ENCODE peak calls at places on chromosome 17, in six cellular contexts. One of them, this sample, is unnamed.

GRCh38 chr17:17934796-17935195 is 37.4 kb downstream of the TOM1L2 start:
- DNase-seq in GM12878: no peak
- DNase-seq in K562: no peak
- DNase-seq in HepG2: no peak
- DNase-seq in HEK293T: no peak
- DNase-seq in IMR-90: no peak
- DNase-seq in this sample: no peak

GRCh38 chr17:30476726-30477082 is 504 bp upstream of the GOSR1 start:
- DNase-seq in K562: peak; percentile 43
- DNase-seq in GM12878: no peak
- DNase-seq in IMR-90: peak; percentile 7
- DNase-seq in HepG2: peak; percentile 9
- DNase-seq in HEK293T: peak; percentile 12
- DNase-seq in this sample: no peak

GRCh38 chr17:30530346-30531025 is 53.3 kb downstream of the GOSR1 start:
- DNase-seq in K562: no peak
- DNase-seq in HepG2: no peak
- DNase-seq in GM12878: no peak
- DNase-seq in IMR-90: peak; percentile 71
- DNase-seq in HEK293T: no peak
- DNase-seq in this sample: no peak

GRCh38 chr17:77424585-77425344 is 284.0 kb downstream of the SEC14L1 start:
- DNase-seq in IMR-90: peak; percentile 96
- DNase-seq in GM12878: no peak
- DNase-seq in K562: peak; percentile 38
- DNase-seq in HepG2: no peak
- DNase-seq in HEK293T: no peak
- DNase-seq in this sample: no peak

GRCh38 chr17:72370819-72371218 is 250.0 kb downstream of the SOX9 start:
- DNase-seq in IMR-90: peak; percentile 88
- DNase-seq in HepG2: no peak
- DNase-seq in HEK293T: no peak
- DNase-seq in K562: peak; percentile 13
- DNase-seq in GM12878: no peak
- DNase-seq in this sample: peak; percentile 60

GRCh38 chr17:62627219-62627903 is at the start of gene MRC2:
- DNase-seq in GM12878: no peak
- DNase-seq in HepG2: no peak
- DNase-seq in IMR-90: peak; percentile 82
- DNase-seq in HEK293T: peak; percentile 69
- DNase-seq in K562: peak; percentile 46
- DNase-seq in this sample: peak; percentile 86

GRCh38 chr17:68709995-68710780 is 109.0 kb upstream of the FAM20A start:
- DNase-seq in IMR-90: peak; percentile 76
- DNase-seq in K562: no peak
- DNase-seq in GM12878: no peak
- DNase-seq in HepG2: no peak
- DNase-seq in HEK293T: no peak
- DNase-seq in this sample: no peak

GRCh38 chr17:83202002-83203000 is 122.9 kb downstream of the METRNL start:
- DNase-seq in IMR-90: no peak
- DNase-seq in HepG2: no peak
- DNase-seq in GM12878: no peak
- DNase-seq in K562: no peak
- DNase-seq in HEK293T: no peak
- DNase-seq in this sample: no peak

GRCh38 chr17:5237541-5238016 is 2.9 kb upstream of the SCIMP start:
- DNase-seq in HEK293T: peak; percentile 78
- DNase-seq in IMR-90: peak; percentile 50
- DNase-seq in HepG2: peak; percentile 81
- DNase-seq in GM12878: peak; percentile 93
- DNase-seq in K562: peak; percentile 77
- DNase-seq in this sample: peak; percentile 90

GRCh38 chr17:78979780-78980623 is at the start of gene LGALS3BP:
- DNase-seq in IMR-90: peak; percentile 78
- DNase-seq in HepG2: peak; percentile 97
- DNase-seq in GM12878: no peak
- DNase-seq in K562: peak; percentile 47
- DNase-seq in HEK293T: no peak
- DNase-seq in this sample: peak; percentile 45

GRCh38 chr17:55783684-55784245 is 32.9 kb downstream of the PCTP start:
- DNase-seq in HEK293T: no peak
- DNase-seq in K562: no peak
- DNase-seq in IMR-90: no peak
- DNase-seq in GM12878: no peak
- DNase-seq in HepG2: no peak
- DNase-seq in this sample: no peak

GRCh38 chr17:74183411-74183810 is 20.1 kb upstream of the RPL38 start:
- DNase-seq in GM12878: no peak
- DNase-seq in K562: no peak
- DNase-seq in HEK293T: no peak
- DNase-seq in HepG2: no peak
- DNase-seq in IMR-90: no peak
- DNase-seq in this sample: no peak

GRCh38 chr17:69287168-69287567 is 39.8 kb downstream of the ABCA5 start:
- DNase-seq in GM12878: no peak
- DNase-seq in HepG2: no peak
- DNase-seq in IMR-90: peak; percentile 25
- DNase-seq in K562: no peak
- DNase-seq in HEK293T: no peak
- DNase-seq in this sample: peak; percentile 24

GRCh38 chr17:33464669-33465275 is 171.7 kb upstream of the ASIC2 start:
- DNase-seq in GM12878: no peak
- DNase-seq in HEK293T: no peak
- DNase-seq in K562: peak; percentile 37
- DNase-seq in HepG2: no peak
- DNase-seq in IMR-90: no peak
- DNase-seq in this sample: no peak
- TF ChIP-seq BHLHE40 in GM12878: no peak
- TF ChIP-seq BHLHE40 in HEK293T: no peak
- TF ChIP-seq BHLHE40 in K562: no peak
- TF ChIP-seq BHLHE40 in HepG2: no peak
- TF ChIP-seq BHLHE40 in IMR-90: no peak
- TF ChIP-seq BHLHE40 in this sample: no peak

GRCh38 chr17:48472485-48473281 is 42.7 kb upstream of the SKAP1 start:
- DNase-seq in HEK293T: no peak
- DNase-seq in HepG2: no peak
- DNase-seq in IMR-90: peak; percentile 94
- DNase-seq in GM12878: no peak
- DNase-seq in K562: no peak
- DNase-seq in this sample: no peak

GRCh38 chr17:48471807-48472484 is 41.9 kb upstream of the SKAP1 start:
- DNase-seq in IMR-90: no peak
- DNase-seq in GM12878: no peak
- DNase-seq in HEK293T: no peak
- DNase-seq in K562: no peak
- DNase-seq in HepG2: no peak
- DNase-seq in this sample: no peak

GRCh38 chr17:48468299-48468698 is 38.3 kb upstream of the SKAP1 start:
- DNase-seq in HEK293T: no peak
- DNase-seq in IMR-90: no peak
- DNase-seq in GM12878: no peak
- DNase-seq in K562: no peak
- DNase-seq in HepG2: no peak
- DNase-seq in this sample: no peak

GRCh38 chr17:48469227-48469626 is 39.2 kb upstream of the SKAP1 start:
- DNase-seq in K562: no peak
- DNase-seq in GM12878: no peak
- DNase-seq in HepG2: no peak
- DNase-seq in HEK293T: no peak
- DNase-seq in IMR-90: no peak
- DNase-seq in this sample: no peak

GRCh38 chr17:48470388-48471034 is 40.5 kb upstream of the SKAP1 start:
- DNase-seq in HEK293T: no peak
- DNase-seq in GM12878: no peak
- DNase-seq in HepG2: no peak
- DNase-seq in K562: no peak
- DNase-seq in IMR-90: peak; percentile 62
- DNase-seq in this sample: peak; percentile 28
- TF ChIP-seq BHLHE40 in HEK293T: no peak
- TF ChIP-seq BHLHE40 in GM12878: no peak
- TF ChIP-seq BHLHE40 in HepG2: no peak
- TF ChIP-seq BHLHE40 in K562: no peak
- TF ChIP-seq BHLHE40 in IMR-90: no peak
- TF ChIP-seq BHLHE40 in this sample: no peak

DNA sequence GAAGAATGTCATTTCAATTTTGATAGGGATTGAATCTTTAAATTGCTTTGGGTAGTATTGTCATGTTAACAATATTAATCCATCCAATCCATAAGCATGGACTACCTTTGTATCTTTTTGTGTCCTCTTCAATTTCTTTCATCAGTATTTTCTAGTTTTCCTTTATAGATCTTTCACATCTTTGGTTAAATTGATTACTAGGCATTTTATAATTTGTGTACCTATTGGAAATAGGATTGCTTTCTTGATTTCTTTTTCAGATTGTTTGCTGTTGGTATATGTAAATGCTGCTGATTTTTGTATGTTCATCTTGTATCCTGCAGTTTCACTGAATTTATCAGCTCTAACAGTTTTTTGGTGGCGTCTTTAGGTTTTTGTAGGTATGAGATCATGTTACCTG is 24.1 kb upstream of the BCAS3 start:
- DNase-seq in HepG2: no peak
- DNase-seq in K562: no peak
- DNase-seq in IMR-90: no peak
- DNase-seq in HEK293T: no peak
- DNase-seq in GM12878: no peak
- DNase-seq in this sample: no peak
- TF ChIP-seq BHLHE40 in HepG2: no peak
- TF ChIP-seq BHLHE40 in K562: no peak
- TF ChIP-seq BHLHE40 in IMR-90: no peak
- TF ChIP-seq BHLHE40 in HEK293T: no peak
- TF ChIP-seq BHLHE40 in GM12878: no peak
- TF ChIP-seq BHLHE40 in this sample: no peak

DNA sequence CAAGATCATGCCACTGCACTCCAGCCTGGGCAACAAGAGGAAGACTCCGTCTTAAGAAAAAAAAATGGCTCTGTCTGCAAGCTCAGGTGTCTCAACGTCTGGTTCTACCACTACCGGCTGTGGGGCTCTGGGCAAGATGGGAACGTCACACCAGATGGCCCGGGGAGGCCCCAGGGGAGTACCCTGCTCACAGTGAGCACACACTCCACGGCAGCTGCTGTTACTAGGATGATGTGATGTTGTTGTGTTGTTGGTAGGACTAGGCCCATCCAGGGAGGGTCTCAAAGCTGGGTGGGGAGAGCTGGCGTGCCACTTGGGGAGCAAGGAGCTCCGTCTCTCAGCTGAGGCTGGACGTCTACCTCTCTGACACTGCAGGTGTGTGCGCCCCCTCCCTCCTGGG is 9.4 kb upstream of the NPTX1 start:
- DNase-seq in K562: no peak
- DNase-seq in GM12878: no peak
- DNase-seq in HEK293T: no peak
- DNase-seq in IMR-90: no peak
- DNase-seq in HepG2: no peak
- DNase-seq in this sample: no peak
- TF ChIP-seq BHLHE40 in K562: no peak
- TF ChIP-seq BHLHE40 in GM12878: no peak
- TF ChIP-seq BHLHE40 in HEK293T: no peak
- TF ChIP-seq BHLHE40 in IMR-90: no peak
- TF ChIP-seq BHLHE40 in HepG2: no peak
- TF ChIP-seq BHLHE40 in this sample: no peak

DNA sequence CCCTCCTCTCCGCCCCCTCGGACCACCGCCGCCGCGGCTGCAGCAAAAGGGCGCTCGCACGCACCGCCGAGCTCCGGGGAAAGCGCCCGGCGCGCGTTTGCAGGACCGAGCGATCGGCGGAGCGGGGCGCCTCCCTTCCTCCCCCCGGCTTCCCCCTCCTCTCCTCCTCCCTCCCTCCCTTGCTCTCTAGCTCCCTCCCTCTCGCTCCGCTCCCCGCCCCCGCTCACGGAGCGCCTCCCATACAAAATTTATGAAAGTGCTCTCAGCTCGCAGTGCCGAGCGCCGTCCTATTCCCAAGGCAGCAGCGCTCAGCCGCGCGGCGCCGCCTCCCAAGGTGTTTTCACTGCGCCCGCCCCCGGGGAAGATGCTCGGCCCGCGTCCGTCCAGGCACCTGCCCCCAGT is at the start of gene RTN4RL1:
- DNase-seq in HepG2: no peak
- DNase-seq in K562: peak; percentile 87
- DNase-seq in GM12878: no peak
- DNase-seq in IMR-90: no peak
- DNase-seq in HEK293T: peak; percentile 61
- DNase-seq in this sample: peak; percentile 80
- TF ChIP-seq BHLHE40 in HepG2: no peak
- TF ChIP-seq BHLHE40 in K562: no peak
- TF ChIP-seq BHLHE40 in GM12878: no peak
- TF ChIP-seq BHLHE40 in IMR-90: no peak
- TF ChIP-seq BHLHE40 in HEK293T: no peak
- TF ChIP-seq BHLHE40 in this sample: no peak

DNA sequence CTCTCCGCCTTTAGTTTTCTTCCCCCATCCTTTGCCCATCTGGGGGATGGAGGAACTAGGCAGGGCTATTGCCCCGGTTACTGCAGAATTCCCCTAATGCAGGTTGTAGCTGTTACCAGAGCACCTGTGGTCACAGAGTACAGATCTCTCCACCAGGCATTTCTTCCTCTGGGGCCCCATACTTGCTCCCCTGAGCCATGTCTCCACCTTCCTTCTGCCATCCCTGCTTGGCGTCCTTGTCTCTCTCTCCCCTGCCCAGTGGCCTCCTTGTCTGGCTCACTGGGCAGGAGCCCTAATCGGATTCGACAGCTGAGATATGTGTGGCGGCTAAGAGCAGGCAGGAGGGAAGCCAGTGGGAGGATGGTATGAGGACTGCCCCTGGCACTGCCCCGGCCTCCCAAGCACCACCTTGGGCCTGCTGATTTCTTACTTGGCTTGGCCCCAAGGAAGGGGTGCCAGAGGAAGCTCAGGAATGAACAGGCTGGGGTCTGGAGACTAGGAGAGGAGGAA is 2.0 kb downstream of the RARA start:
- DNase-seq in GM12878: no peak
- DNase-seq in IMR-90: no peak
- DNase-seq in HepG2: no peak
- DNase-seq in K562: no peak
- DNase-seq in HEK293T: no peak
- DNase-seq in this sample: no peak
- TF ChIP-seq BHLHE40 in GM12878: no peak
- TF ChIP-seq BHLHE40 in IMR-90: no peak
- TF ChIP-seq BHLHE40 in HepG2: no peak
- TF ChIP-seq BHLHE40 in K562: no peak
- TF ChIP-seq BHLHE40 in HEK293T: no peak
- TF ChIP-seq BHLHE40 in this sample: no peak

DNA sequence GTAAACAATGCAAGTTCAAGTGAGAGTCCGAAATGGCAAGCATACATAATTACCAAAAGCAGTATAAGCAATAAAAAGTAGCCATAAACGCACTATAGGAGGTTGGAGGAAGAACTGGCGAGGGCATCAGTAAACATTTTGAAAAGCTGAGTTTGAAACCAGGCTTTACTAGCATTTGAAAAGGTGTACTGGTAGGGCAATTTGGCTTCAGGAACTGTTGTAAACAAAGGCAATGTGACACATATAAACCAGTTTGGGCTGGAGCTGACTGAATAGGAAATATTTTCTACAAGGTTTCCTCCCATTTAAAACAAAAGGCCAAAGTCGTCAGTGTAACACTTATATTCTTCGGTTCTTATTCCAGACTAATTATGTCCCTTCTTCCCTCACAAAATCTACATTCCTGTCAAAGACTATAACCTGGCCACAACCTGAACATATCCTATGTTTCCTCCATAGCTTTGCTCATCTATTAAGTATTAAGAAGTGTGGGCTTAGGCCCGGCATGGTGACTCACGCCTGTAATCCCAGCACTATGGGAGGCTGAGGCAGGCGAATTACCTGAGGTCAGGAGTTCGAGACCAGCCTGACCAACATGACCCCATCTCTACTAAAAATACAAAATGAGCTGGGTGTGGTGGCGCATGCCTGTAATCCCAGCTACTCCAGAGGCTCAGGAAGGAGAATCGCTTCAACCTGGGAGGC is 7.8 kb downstream of the CBX1 start:
- DNase-seq in HEK293T: no peak
- DNase-seq in K562: no peak
- DNase-seq in IMR-90: no peak
- DNase-seq in HepG2: no peak
- DNase-seq in GM12878: no peak
- DNase-seq in this sample: no peak
- TF ChIP-seq BHLHE40 in HEK293T: no peak
- TF ChIP-seq BHLHE40 in K562: no peak
- TF ChIP-seq BHLHE40 in IMR-90: no peak
- TF ChIP-seq BHLHE40 in HepG2: no peak
- TF ChIP-seq BHLHE40 in GM12878: no peak
- TF ChIP-seq BHLHE40 in this sample: no peak